ENCODE peak calls at places on chromosomes 7 and 10, in seven cellular contexts. D is body of pancreas; S is effector memory CD4-positive, alpha-beta T cell; L is AG04450; K is transverse colon; C is CD4-positive, alpha-beta memory T cell; Y is HCT116. B is an unnamed sample. For H3K27me3, the result is how much of the 10 kb centered on the place peaks cover.

GRCh38 chr10:30358206-30358605 is 9.1 kb upstream of the MTPAP start:
- DNase-seq in D (no peak), S (no peak), L (no peak), K (no peak), C (no peak), Y (no peak), B (no peak)

GRCh38 chr7:31882187-31882586 is 188.0 kb downstream of the PDE1C start:
- DNase-seq in D (peak), S (no peak), L (no peak), K (no peak), C (no peak), Y (no peak), B (no peak)

GRCh38 chr10:49037187-49037586 is 78.1 kb downstream of the VSTM4 start:
- DNase-seq in D (no peak), S (no peak), L (no peak), K (no peak), C (no peak), Y (peak), B (no peak)

GRCh38 chr7:268991-269390 is 21.0 kb upstream of the FOXL3 start:
- DNase-seq in D (no peak), S (no peak), L (no peak), K (no peak), C (no peak), Y (no peak), B (no peak)

GRCh38 chr10:86346794-86347665 is 19.6 kb downstream of the GRID1 start:
- DNase-seq in D (no peak), S (no peak), L (no peak), K (no peak), C (no peak), Y (no peak), B (no peak)

GRCh38 chr7:12030116-12030515 is 181.0 kb upstream of the TMEM106B start:
- DNase-seq in D (no peak), S (no peak), L (peak), K (no peak), C (no peak), Y (no peak), B (no peak)

GRCh38 chr7:108973075-108973474 is 403.4 kb downstream of the DNAJB9 start:
- DNase-seq in D (no peak), S (no peak), L (no peak), K (no peak), C (no peak), Y (peak), B (no peak)

GRCh38 chr10:17077251-17077904 is 52.2 kb downstream of the CUBN start:
- DNase-seq in D (no peak), S (no peak), L (no peak), K (no peak), C (no peak), Y (no peak), B (no peak)

GRCh38 chr10:92463582-92463981 is 110.3 kb downstream of the IDE start:
- DNase-seq in D (no peak), S (no peak), L (no peak), K (no peak), C (no peak), Y (no peak), B (no peak)

GRCh38 chr7:131600578-131600977 is 44.1 kb upstream of the PODXL start:
- DNase-seq in D (no peak), S (no peak), L (peak), K (no peak), C (no peak), Y (no peak), B (no peak)

GRCh38 chr7:40566879-40567278 is 432.1 kb downstream of the SUGCT start:
- DNase-seq in D (no peak), S (no peak), L (no peak), K (no peak), C (no peak), Y (no peak), B (no peak)

GRCh38 chr10:1178506-1178905 is 122.3 kb downstream of the WDR37 start:
- DNase-seq in D (no peak), S (no peak), L (no peak), K (no peak), C (no peak), Y (no peak), B (no peak)

DNA sequence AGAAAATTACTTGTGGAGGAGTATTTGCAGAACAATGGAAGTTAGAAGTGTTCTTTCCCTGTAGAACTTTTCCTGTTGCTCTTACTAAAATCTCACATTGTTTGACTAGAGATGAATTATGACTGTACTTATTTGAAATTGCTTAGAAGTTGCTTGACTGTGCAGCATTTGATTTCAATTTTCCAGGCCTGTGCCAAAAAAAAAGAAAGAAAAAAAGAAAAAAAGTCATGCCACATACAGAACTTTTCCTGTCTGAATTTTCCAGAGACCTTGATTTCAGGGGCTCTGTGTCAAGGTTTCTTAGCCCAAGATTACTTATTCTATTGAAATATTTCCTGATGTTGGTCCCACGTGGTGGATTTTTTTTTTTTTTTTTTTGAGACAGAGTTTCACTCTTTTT is 3.5 kb upstream of the FAM171A1 start:
- DNase-seq in D (no peak), S (no peak), L (no peak), K (no peak), C (no peak), Y (no peak), B (no peak)
- H3K27ac ChIP-seq in D (peak), S (no peak), L (no peak), K (no peak), C (no peak), Y (no peak), B (no peak)

GRCh38 chr7:38659931-38660330 is 28.8 kb upstream of the AMPH start:
- DNase-seq in D (no peak), S (no peak), L (no peak), K (no peak), C (no peak), Y (no peak), B (no peak)

GRCh38 chr7:38660427-38661099 is 29.4 kb upstream of the AMPH start:
- DNase-seq in D (peak), S (no peak), L (no peak), K (peak), C (no peak), Y (peak), B (no peak)

GRCh38 chr7:38656976-38657375 is 25.8 kb upstream of the AMPH start:
- DNase-seq in D (no peak), S (no peak), L (no peak), K (no peak), C (no peak), Y (no peak), B (no peak)

GRCh38 chr7:38655833-38656774 is 24.9 kb upstream of the AMPH start:
- DNase-seq in D (peak), S (no peak), L (no peak), K (no peak), C (no peak), Y (no peak), B (no peak)

GRCh38 chr7:38658916-38659315 is 27.7 kb upstream of the AMPH start:
- DNase-seq in D (no peak), S (no peak), L (no peak), K (no peak), C (no peak), Y (no peak), B (no peak)
- H3K27me3 ChIP-seq in D (under half), S (under half), L (under half), K (under half), C (under half), Y (under half), B (under half)

GRCh38 chr7:2165239-2165609 is 67.5 kb downstream of the MAD1L1 start:
- DNase-seq in D (no peak), S (no peak), L (no peak), K (no peak), C (no peak), Y (no peak), B (no peak)
- H3K27ac ChIP-seq in D (no peak), S (no peak), L (no peak), K (no peak), C (no peak), Y (no peak), B (no peak)

DNA sequence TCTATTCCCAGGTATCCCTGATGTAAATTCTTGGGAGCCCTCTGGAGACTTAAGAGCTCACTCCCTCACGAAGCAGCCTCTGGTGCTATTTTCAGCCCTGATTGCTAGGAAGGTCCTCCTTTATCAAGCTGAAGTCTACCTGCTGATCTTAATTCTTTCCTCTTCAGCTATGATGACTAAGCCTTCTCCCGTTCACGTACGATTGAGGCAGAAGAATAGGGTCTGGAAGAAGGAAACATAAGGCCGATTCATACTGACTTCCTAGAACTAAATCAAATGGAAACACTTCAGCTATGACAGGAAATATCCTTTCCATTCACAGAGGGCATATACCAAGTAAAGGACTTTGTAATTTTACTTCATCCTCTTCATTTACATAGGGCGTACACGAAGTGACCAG is 107.0 kb downstream of the CPXM2 start:
- DNase-seq in D (no peak), S (no peak), L (no peak), K (no peak), C (no peak), Y (no peak), B (no peak)
- H3K27me3 ChIP-seq in D (under half), S (under half), L (under half), K (under half), C (under half), Y (half or more), B (under half)

GRCh38 chr10:102401735-102402511 is 6.4 kb downstream of the NFKB2 start:
- DNase-seq in D (no peak), S (no peak), L (no peak), K (no peak), C (no peak), Y (no peak), B (no peak)
- H3K27ac ChIP-seq in D (no peak), S (no peak), L (no peak), K (peak), C (no peak), Y (peak), B (no peak)

GRCh38 chr10:110156046-110156445 is 51.4 kb upstream of the MXI1 start:
- DNase-seq in D (no peak), S (no peak), L (no peak), K (no peak), C (no peak), Y (no peak), B (no peak)
- H3K27me3 ChIP-seq in D (under half), S (under half), L (under half), K (under half), C (under half), Y (under half), B (under half)

DNA sequence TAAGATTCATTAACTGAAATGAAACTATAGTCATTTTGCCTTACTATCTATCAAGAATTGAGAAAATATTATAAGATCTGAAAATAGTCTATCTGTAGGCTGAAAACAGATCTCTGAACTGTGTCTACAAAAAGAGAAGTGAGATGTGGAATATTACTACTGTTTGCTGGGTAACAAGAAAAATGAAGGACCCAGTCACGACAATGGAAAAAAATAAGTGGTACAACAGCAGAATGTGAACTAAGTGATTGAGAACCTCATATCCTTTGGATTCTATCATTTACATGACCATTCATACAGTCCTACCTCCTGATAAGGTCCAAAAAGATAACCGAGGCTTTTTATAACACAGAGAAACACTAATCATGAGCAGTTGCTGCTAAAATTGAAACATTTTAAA is 94.3 kb downstream of the UBE2H start:
- DNase-seq in D (no peak), S (no peak), L (no peak), K (no peak), C (no peak), Y (no peak), B (no peak)
- H3K27ac ChIP-seq in D (peak), S (no peak), L (no peak), K (no peak), C (no peak), Y (peak), B (peak)

GRCh38 chr7:157873664-157874063 is 536.9 kb downstream of the DNAJB6 start:
- DNase-seq in D (no peak), S (no peak), L (no peak), K (no peak), C (no peak), Y (no peak), B (no peak)
- H3K27me3 ChIP-seq in D (under half), S (under half), L (under half), K (under half), C (under half), Y (under half), B (under half)

DNA sequence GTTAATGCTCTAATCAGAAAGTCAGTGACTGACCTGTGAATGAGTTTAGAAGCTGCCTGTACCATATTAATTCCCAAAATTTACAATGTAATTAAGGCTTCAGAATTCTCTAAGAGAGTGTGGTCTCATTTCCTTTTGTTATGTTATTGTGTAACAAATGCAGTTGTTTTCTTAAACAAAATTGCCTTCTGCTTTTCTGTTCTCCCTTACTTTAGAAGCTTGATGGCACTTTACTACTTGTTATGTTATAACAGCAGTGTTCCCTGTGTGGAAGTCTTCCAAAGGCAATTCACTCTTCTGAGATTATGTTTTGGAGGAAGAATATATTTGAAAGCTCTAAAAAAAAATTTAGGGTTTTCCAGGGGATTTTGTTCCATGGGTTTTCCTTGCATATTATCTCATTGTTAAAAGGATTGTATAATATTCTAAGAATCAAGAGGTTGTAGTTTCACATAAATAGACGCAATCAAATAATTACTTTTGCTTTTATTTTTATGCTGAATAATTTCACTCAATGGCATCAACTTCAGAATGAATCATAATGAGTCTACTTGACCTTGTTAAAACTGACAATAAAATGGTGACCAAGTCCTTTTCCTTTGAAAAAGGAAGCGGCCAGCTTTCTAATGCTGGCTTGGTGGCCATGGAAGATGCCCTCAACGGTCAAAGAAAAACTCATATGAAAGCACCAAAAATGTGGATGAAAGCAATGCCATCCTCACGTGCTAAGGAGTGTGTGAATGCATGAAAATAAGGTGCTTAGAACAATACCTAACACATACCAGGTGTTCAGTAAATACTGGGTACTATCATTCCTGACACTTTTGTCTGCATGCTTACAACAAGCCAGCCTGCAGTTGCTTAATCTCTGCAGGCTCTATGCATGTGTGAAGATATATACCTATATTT is 92.3 kb upstream of the KLF6 start:
- DNase-seq in D (peak), S (no peak), L (no peak), K (no peak), C (no peak), Y (no peak), B (no peak)
- H3K27ac ChIP-seq in D (no peak), S (peak), L (no peak), K (peak), C (peak), Y (no peak), B (no peak)

GRCh38 chr10:132981173-132981555 is 38.8 kb upstream of the CFAP46 start:
- DNase-seq in D (no peak), S (no peak), L (no peak), K (no peak), C (no peak), Y (no peak), B (no peak)

GRCh38 chr10:132983250-132984007 is 41.1 kb upstream of the CFAP46 start:
- DNase-seq in D (no peak), S (no peak), L (no peak), K (no peak), C (no peak), Y (no peak), B (no peak)

GRCh38 chr10:132981746-132982145 is 39.4 kb upstream of the CFAP46 start:
- DNase-seq in D (no peak), S (no peak), L (no peak), K (no peak), C (no peak), Y (no peak), B (no peak)

GRCh38 chr10:132984008-132984295 is 41.6 kb upstream of the CFAP46 start:
- DNase-seq in D (no peak), S (no peak), L (no peak), K (no peak), C (no peak), Y (no peak), B (no peak)

GRCh38 chr10:132982301-132982989 is 40.1 kb upstream of the CFAP46 start:
- DNase-seq in D (no peak), S (no peak), L (no peak), K (no peak), C (no peak), Y (no peak), B (no peak)
- H3K27me3 ChIP-seq in D (under half), S (under half), L (under half), K (under half), C (under half), Y (under half), B (under half)